ENCODE peak calls at places on chromosomes 6 and 20, in six cellular contexts. V is CD4-positive, alpha-beta T cell; A is AG10803; C is osteocyte; S is progenitor cell of endocrine pancreas; L is CD8-positive, alpha-beta T cell. R is an unnamed sample.

GRCh38 chr6:22413681-22414305 is 117.0 kb upstream of the PRL start:
- DNase-seq in V (no peak), A (peak; percentile 19), C (no peak), S (no peak), L (no peak), R (no peak)

GRCh38 chr6:53714888-53715287 is 49.3 kb upstream of the KLHL31 start:
- DNase-seq in V (no peak), A (no peak), C (no peak), S (no peak), L (no peak), R (no peak)

GRCh38 chr6:121497869-121498462 is 62.5 kb downstream of the GJA1 start:
- DNase-seq in V (no peak), A (no peak), C (no peak), S (no peak), L (no peak), R (no peak)

GRCh38 chr20:12372557-12372956 is 454.9 kb downstream of the BTBD3 start:
- DNase-seq in V (no peak), A (no peak), C (no peak), S (no peak), L (no peak), R (no peak)

GRCh38 chr20:3730803-3731370 is 1.6 kb upstream of the HSPA12B start:
- DNase-seq in V (no peak), A (no peak), C (no peak), S (no peak), L (no peak), R (no peak)

GRCh38 chr6:6834356-6835342 is 246.1 kb downstream of the LY86 start:
- DNase-seq in V (no peak), A (no peak), C (no peak), S (no peak), L (no peak), R (no peak)

GRCh38 chr20:17616480-17617211 is 46.8 kb downstream of the DSTN start:
- DNase-seq in V (no peak), A (no peak), C (no peak), S (no peak), L (no peak), R (no peak)

GRCh38 chr6:137217801-137218472 is 1.2 kb downstream of the IFNGR1 start:
- DNase-seq in V (no peak), A (peak; percentile 52), C (no peak), S (no peak), L (no peak), R (no peak)

GRCh38 chr6:20932284-20932683 is 398.0 kb downstream of the CDKAL1 start:
- DNase-seq in V (no peak), A (no peak), C (no peak), S (no peak), L (no peak), R (no peak)

GRCh38 chr6:25875563-25875905 is 1.5 kb upstream of the SLC17A3 start:
- DNase-seq in V (no peak), A (no peak), C (no peak), S (no peak), L (no peak), R (no peak)

GRCh38 chr20:12012241-12013222 is 94.8 kb downstream of the BTBD3 start:
- DNase-seq in V (no peak), A (peak; percentile 40), C (peak; percentile 38), S (no peak), L (no peak), R (peak; percentile 8)

GRCh38 chr20:3652646-3653596 is 10.3 kb downstream of the GFRA4 start:
- DNase-seq in V (no peak), A (no peak), C (no peak), S (no peak), L (no peak), R (no peak)

GRCh38 chr6:56759521-56759920 is 116.8 kb upstream of the DST start:
- DNase-seq in V (no peak), A (no peak), C (no peak), S (no peak), L (no peak), R (no peak)

GRCh38 chr6:139119553-139119952 is 15.3 kb upstream of the HECA start:
- DNase-seq in V (no peak), A (no peak), C (no peak), S (no peak), L (no peak), R (no peak)

GRCh38 chr6:167778497-167779122 is 48.1 kb upstream of the AFDN start:
- DNase-seq in V (no peak), A (no peak), C (no peak), S (no peak), L (no peak), R (no peak)

GRCh38 chr20:3731944-3732326 is 550 bp upstream of the HSPA12B start:
- DNase-seq in V (no peak), A (no peak), C (no peak), S (no peak), L (no peak), R (no peak)

GRCh38 chr20:3173582-3174441 is 463 bp upstream of the LZTS3 start:
- DNase-seq in V (peak; percentile 93), A (peak; percentile 69), C (peak; percentile 95), S (peak; percentile 95), L (peak; percentile 92), R (peak; percentile 94)

GRCh38 chr20:59145926-59146800 is 17.5 kb upstream of the ZNF831 start:
- DNase-seq in V (peak; percentile 53), A (no peak), C (no peak), S (no peak), L (peak; percentile 65), R (no peak)

GRCh38 chr6:139540276-139540675 is 165.8 kb upstream of the CITED2 start:
- DNase-seq in V (peak; percentile 15), A (peak; percentile 93), C (no peak), S (no peak), L (peak; percentile 66), R (no peak)

GRCh38 chr20:17936791-17937687 is 31.6 kb downstream of the SNX5 start:
- DNase-seq in V (no peak), A (peak; percentile 69), C (peak; percentile 91), S (no peak), L (no peak), R (no peak)

GRCh38 chr6:140462495-140463311 is 1088.3 kb upstream of the CITED2 start:
- DNase-seq in V (no peak), A (peak; percentile 90), C (no peak), S (no peak), L (no peak), R (no peak)

GRCh38 chr20:63540417-63541186 is 3.4 kb upstream of the PTK6 start:
- DNase-seq in V (no peak), A (peak; percentile 61), C (no peak), S (no peak), L (no peak), R (no peak)

GRCh38 chr6:69084746-69085335 is 449.8 kb downstream of the ADGRB3 start:
- DNase-seq in V (no peak), A (no peak), C (no peak), S (no peak), L (no peak), R (no peak)

GRCh38 chr6:112027942-112028674 is 25.8 kb upstream of the CCN6 start:
- DNase-seq in V (peak; percentile 14), A (peak; percentile 76), C (no peak), S (no peak), L (peak; percentile 64), R (no peak)

GRCh38 chr6:131393433-131393832 is 179.6 kb upstream of the ARG1 start:
- DNase-seq in V (no peak), A (no peak), C (no peak), S (no peak), L (no peak), R (no peak)

GRCh38 chr6:131383421-131384411 is 189.3 kb upstream of the ARG1 start:
- DNase-seq in V (no peak), A (peak; percentile 72), C (no peak), S (no peak), L (no peak), R (no peak)

GRCh38 chr6:131390322-131390721 is 182.7 kb upstream of the ARG1 start:
- DNase-seq in V (no peak), A (no peak), C (no peak), S (no peak), L (no peak), R (no peak)

GRCh38 chr6:131382646-131383045 is 190.4 kb upstream of the ARG1 start:
- DNase-seq in V (no peak), A (no peak), C (no peak), S (no peak), L (no peak), R (no peak)

GRCh38 chr6:131387706-131388455 is 185.1 kb upstream of the ARG1 start:
- DNase-seq in V (no peak), A (peak; percentile 50), C (no peak), S (no peak), L (no peak), R (no peak)
- TF ChIP-seq CTCF in V (no peak), A (no peak), C (no peak), S (no peak), L (no peak), R (no peak)

GRCh38 chr6:126682440-126682839 is 342.5 kb downstream of the CENPW start:
- DNase-seq in V (no peak), A (peak; percentile 26), C (no peak), S (no peak), L (no peak), R (no peak)

DNA sequence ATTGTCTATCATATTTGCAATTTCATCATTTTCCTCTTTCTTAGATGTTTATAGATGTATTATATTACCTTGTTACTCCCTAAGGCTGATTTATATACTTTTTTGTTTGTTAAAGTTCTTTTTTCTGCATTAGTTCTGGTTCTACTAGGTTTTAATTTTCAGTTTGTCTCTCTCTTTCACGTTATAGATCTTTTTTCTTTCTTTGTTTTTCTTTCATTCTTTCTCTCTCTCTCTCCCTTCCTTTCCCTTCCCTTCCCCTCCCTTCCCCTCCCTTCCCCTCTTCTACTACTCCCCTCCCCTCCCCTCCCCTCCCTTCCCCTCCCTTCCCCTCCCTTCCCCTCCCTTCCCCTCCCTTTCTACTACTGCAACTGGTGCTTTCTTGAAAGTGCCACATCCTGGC is 345.3 kb downstream of the CENPW start:
- DNase-seq in V (no peak), A (no peak), C (no peak), S (no peak), L (no peak), R (no peak)
- TF ChIP-seq CTCF in V (no peak), A (no peak), C (no peak), S (no peak), L (no peak), R (no peak)

GRCh38 chr6:129619579-129620233 is 90.3 kb downstream of the ARHGAP18 start:
- DNase-seq in V (no peak), A (no peak), C (no peak), S (no peak), L (no peak), R (no peak)

GRCh38 chr6:129620234-129620610 is 89.8 kb downstream of the ARHGAP18 start:
- DNase-seq in V (no peak), A (no peak), C (no peak), S (no peak), L (no peak), R (no peak)

GRCh38 chr6:129623008-129623732 is 86.8 kb downstream of the ARHGAP18 start:
- DNase-seq in V (no peak), A (no peak), C (no peak), S (no peak), L (no peak), R (no peak)

GRCh38 chr6:129624488-129624887 is 85.5 kb downstream of the ARHGAP18 start:
- DNase-seq in V (no peak), A (no peak), C (no peak), S (no peak), L (no peak), R (no peak)

GRCh38 chr6:129621252-129621651 is 88.7 kb downstream of the ARHGAP18 start:
- DNase-seq in V (no peak), A (no peak), C (no peak), S (no peak), L (peak; percentile 39), R (no peak)
- TF ChIP-seq CTCF in V (no peak), A (peak; percentile 18), C (peak; percentile 17), S (peak; percentile 17), L (no peak), R (peak; percentile 42)

GRCh38 chr20:37897008-37897548 is 5.8 kb upstream of the VSTM2L start:
- DNase-seq in V (no peak), A (no peak), C (no peak), S (no peak), L (no peak), R (peak; percentile 45)
- TF ChIP-seq CTCF in V (no peak), A (peak; percentile 16), C (peak; percentile 32), S (peak; percentile 50), L (no peak), R (peak; percentile 39)

R was measured in neural crest cell.